ENCODE peak calls at places on chromosomes 3 and 15, in eight cellular contexts. One of them, this sample, is unnamed.

GRCh38 chr3:159273070-159273469 is 471.2 kb downstream of the MFSD1 start:
- DNase-seq in Peyer's patch: no peak
- DNase-seq in fibroblast of villous mesenchyme: no peak
- DNase-seq in heart right ventricle: no peak
- DNase-seq in cardiac fibroblast: no peak
- DNase-seq in brain microvascular endothelial cell: no peak
- DNase-seq in AG04450: no peak
- DNase-seq in BJ: no peak
- DNase-seq in this sample: no peak

GRCh38 chr3:65996605-65997004 is 42.1 kb downstream of the MAGI1 start:
- DNase-seq in fibroblast of villous mesenchyme: no peak
- DNase-seq in heart right ventricle: no peak
- DNase-seq in BJ: no peak
- DNase-seq in Peyer's patch: no peak
- DNase-seq in cardiac fibroblast: peak
- DNase-seq in brain microvascular endothelial cell: peak
- DNase-seq in AG04450: no peak
- DNase-seq in this sample: no peak

GRCh38 chr15:70765504-70766281 is 2.3 kb upstream of the UACA start:
- DNase-seq in Peyer's patch: no peak
- DNase-seq in AG04450: no peak
- DNase-seq in BJ: peak
- DNase-seq in heart right ventricle: no peak
- DNase-seq in cardiac fibroblast: peak
- DNase-seq in fibroblast of villous mesenchyme: peak
- DNase-seq in brain microvascular endothelial cell: peak
- DNase-seq in this sample: peak

GRCh38 chr15:25060472-25060803 is 105.7 kb downstream of the SNRPN start:
- DNase-seq in brain microvascular endothelial cell: no peak
- DNase-seq in BJ: no peak
- DNase-seq in AG04450: no peak
- DNase-seq in Peyer's patch: peak
- DNase-seq in fibroblast of villous mesenchyme: no peak
- DNase-seq in heart right ventricle: no peak
- DNase-seq in cardiac fibroblast: no peak
- DNase-seq in this sample: no peak

GRCh38 chr3:47912006-47912504 is 104.2 kb downstream of the MAP4 start:
- DNase-seq in cardiac fibroblast: peak
- DNase-seq in brain microvascular endothelial cell: peak
- DNase-seq in fibroblast of villous mesenchyme: no peak
- DNase-seq in Peyer's patch: no peak
- DNase-seq in heart right ventricle: no peak
- DNase-seq in AG04450: no peak
- DNase-seq in BJ: no peak
- DNase-seq in this sample: peak

GRCh38 chr3:172342097-172342659 is 106.1 kb downstream of the GHSR start:
- DNase-seq in BJ: no peak
- DNase-seq in AG04450: no peak
- DNase-seq in fibroblast of villous mesenchyme: no peak
- DNase-seq in brain microvascular endothelial cell: no peak
- DNase-seq in Peyer's patch: no peak
- DNase-seq in heart right ventricle: no peak
- DNase-seq in cardiac fibroblast: no peak
- DNase-seq in this sample: no peak

GRCh38 chr3:145006291-145006690 is 1034.7 kb downstream of the DIPK2A start:
- DNase-seq in Peyer's patch: no peak
- DNase-seq in fibroblast of villous mesenchyme: peak
- DNase-seq in brain microvascular endothelial cell: no peak
- DNase-seq in AG04450: no peak
- DNase-seq in heart right ventricle: no peak
- DNase-seq in BJ: no peak
- DNase-seq in cardiac fibroblast: no peak
- DNase-seq in this sample: no peak

GRCh38 chr3:41679412-41679811 is 282.5 kb downstream of the ULK4 start:
- DNase-seq in cardiac fibroblast: no peak
- DNase-seq in Peyer's patch: no peak
- DNase-seq in BJ: no peak
- DNase-seq in brain microvascular endothelial cell: no peak
- DNase-seq in AG04450: peak
- DNase-seq in heart right ventricle: no peak
- DNase-seq in fibroblast of villous mesenchyme: peak
- DNase-seq in this sample: peak

GRCh38 chr3:125143538-125143937 is 69.0 kb downstream of the SLC12A8 start:
- DNase-seq in BJ: no peak
- DNase-seq in brain microvascular endothelial cell: no peak
- DNase-seq in heart right ventricle: no peak
- DNase-seq in cardiac fibroblast: no peak
- DNase-seq in fibroblast of villous mesenchyme: no peak
- DNase-seq in Peyer's patch: no peak
- DNase-seq in AG04450: no peak
- DNase-seq in this sample: no peak

GRCh38 chr3:125140011-125140813 is 72.3 kb downstream of the SLC12A8 start:
- DNase-seq in brain microvascular endothelial cell: peak
- DNase-seq in heart right ventricle: no peak
- DNase-seq in BJ: peak
- DNase-seq in Peyer's patch: no peak
- DNase-seq in cardiac fibroblast: peak
- DNase-seq in AG04450: no peak
- DNase-seq in fibroblast of villous mesenchyme: peak
- DNase-seq in this sample: no peak

GRCh38 chr3:125140817-125141595 is 71.5 kb downstream of the SLC12A8 start:
- DNase-seq in heart right ventricle: peak
- DNase-seq in AG04450: no peak
- DNase-seq in Peyer's patch: no peak
- DNase-seq in cardiac fibroblast: peak
- DNase-seq in BJ: no peak
- DNase-seq in brain microvascular endothelial cell: no peak
- DNase-seq in fibroblast of villous mesenchyme: peak
- DNase-seq in this sample: no peak

GRCh38 chr3:125142418-125142778 is 70.2 kb downstream of the SLC12A8 start:
- DNase-seq in brain microvascular endothelial cell: no peak
- DNase-seq in heart right ventricle: no peak
- DNase-seq in fibroblast of villous mesenchyme: no peak
- DNase-seq in AG04450: no peak
- DNase-seq in BJ: no peak
- DNase-seq in cardiac fibroblast: no peak
- DNase-seq in Peyer's patch: no peak
- DNase-seq in this sample: no peak

DNA sequence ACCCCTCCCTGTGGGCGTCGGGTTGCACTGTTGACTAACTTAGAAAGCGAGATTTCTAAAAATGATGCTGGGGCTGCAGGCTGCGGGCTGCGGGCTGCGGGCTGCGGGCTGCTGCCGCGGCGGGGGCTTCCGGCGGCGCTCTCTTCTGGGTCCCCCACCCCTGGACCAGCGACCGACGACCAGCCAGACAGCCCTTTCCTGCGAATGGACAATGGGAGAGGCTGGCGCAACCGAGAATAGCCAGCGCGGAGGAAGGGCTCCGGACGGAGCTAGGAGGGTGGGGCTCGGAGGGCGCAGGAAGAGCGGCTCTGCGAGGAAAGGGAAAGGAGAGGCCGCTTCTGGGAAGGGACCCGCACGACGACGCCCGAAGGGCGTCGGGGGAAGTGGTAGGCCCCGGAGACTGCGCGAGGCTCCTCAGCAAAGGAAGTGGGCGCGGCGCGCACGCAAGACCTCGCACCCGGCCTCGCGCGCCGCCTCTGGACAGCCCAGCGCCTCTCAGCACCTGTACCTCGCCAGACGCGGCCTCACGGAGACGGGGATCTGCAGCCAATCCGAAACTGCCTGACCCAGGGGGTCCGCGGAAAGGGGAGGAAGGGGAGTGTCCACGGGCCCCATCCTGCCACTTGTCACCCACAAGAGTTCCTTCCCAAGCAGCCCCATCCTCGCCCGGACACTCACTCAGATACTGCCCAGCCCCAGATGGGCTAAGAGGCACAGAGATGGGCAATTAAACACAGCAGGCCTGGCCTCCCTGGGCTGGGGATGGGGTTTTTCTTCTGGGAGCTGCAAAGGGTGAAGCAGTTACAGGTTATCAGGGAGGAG is 70.7 kb downstream of the SLC12A8 start:
- DNase-seq in AG04450: no peak
- DNase-seq in fibroblast of villous mesenchyme: peak
- DNase-seq in heart right ventricle: peak
- DNase-seq in brain microvascular endothelial cell: no peak
- DNase-seq in Peyer's patch: peak
- DNase-seq in cardiac fibroblast: peak
- DNase-seq in BJ: no peak
- DNase-seq in this sample: no peak
- H3K4me3 ChIP-seq in AG04450: peak
- H3K4me3 ChIP-seq in fibroblast of villous mesenchyme: peak
- H3K4me3 ChIP-seq in heart right ventricle: peak
- H3K4me3 ChIP-seq in brain microvascular endothelial cell: peak
- H3K4me3 ChIP-seq in Peyer's patch: peak
- H3K4me3 ChIP-seq in cardiac fibroblast: peak
- H3K4me3 ChIP-seq in BJ: peak
- H3K4me3 ChIP-seq in this sample: peak

GRCh38 chr15:59300618-59301139 is 72.0 kb downstream of the MYO1E start:
- DNase-seq in Peyer's patch: peak
- DNase-seq in cardiac fibroblast: no peak
- DNase-seq in BJ: no peak
- DNase-seq in fibroblast of villous mesenchyme: no peak
- DNase-seq in heart right ventricle: no peak
- DNase-seq in brain microvascular endothelial cell: no peak
- DNase-seq in AG04450: no peak
- DNase-seq in this sample: no peak

GRCh38 chr15:59298255-59298856 is 74.3 kb downstream of the MYO1E start:
- DNase-seq in BJ: no peak
- DNase-seq in heart right ventricle: no peak
- DNase-seq in AG04450: no peak
- DNase-seq in fibroblast of villous mesenchyme: no peak
- DNase-seq in Peyer's patch: no peak
- DNase-seq in cardiac fibroblast: peak
- DNase-seq in brain microvascular endothelial cell: no peak
- DNase-seq in this sample: peak

GRCh38 chr15:59301527-59301926 is 71.1 kb downstream of the MYO1E start:
- DNase-seq in brain microvascular endothelial cell: no peak
- DNase-seq in fibroblast of villous mesenchyme: no peak
- DNase-seq in Peyer's patch: peak
- DNase-seq in BJ: no peak
- DNase-seq in cardiac fibroblast: no peak
- DNase-seq in heart right ventricle: no peak
- DNase-seq in AG04450: no peak
- DNase-seq in this sample: no peak

GRCh38 chr15:59298876-59299275 is 73.8 kb downstream of the MYO1E start:
- DNase-seq in fibroblast of villous mesenchyme: no peak
- DNase-seq in heart right ventricle: no peak
- DNase-seq in cardiac fibroblast: no peak
- DNase-seq in AG04450: no peak
- DNase-seq in Peyer's patch: no peak
- DNase-seq in brain microvascular endothelial cell: no peak
- DNase-seq in BJ: no peak
- DNase-seq in this sample: no peak

DNA sequence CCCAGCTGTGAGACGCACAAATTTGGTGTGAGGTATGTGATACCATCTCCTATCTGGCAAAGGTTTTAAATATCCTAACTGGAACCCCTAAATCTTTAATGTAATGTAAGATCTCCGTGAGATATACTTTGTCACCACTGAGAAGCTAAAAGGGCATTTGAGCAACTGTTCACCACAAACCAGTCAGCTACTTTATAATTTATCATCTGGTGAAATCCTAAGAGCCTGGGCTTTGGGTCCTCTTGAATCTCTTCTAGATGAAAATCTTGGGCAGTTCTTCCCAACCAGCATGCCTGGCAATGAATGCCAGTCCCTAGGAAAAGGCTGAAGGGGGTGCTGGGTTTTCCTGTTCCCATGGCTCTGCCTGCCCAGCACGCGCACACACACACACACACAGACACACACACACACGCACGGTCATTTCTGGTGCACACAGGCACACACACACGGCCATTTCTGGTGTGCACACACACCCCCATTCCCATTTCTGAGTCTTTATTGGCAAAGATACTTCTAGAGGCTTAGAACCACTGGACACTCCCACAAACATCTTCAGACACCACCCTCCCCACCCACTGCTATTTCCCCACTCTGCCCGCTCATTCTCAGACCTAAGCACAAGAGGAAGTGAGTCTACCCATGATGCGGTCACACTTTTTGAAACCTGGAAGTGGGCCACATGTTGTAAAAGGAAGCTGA is 72.6 kb downstream of the MYO1E start:
- DNase-seq in fibroblast of villous mesenchyme: peak
- DNase-seq in brain microvascular endothelial cell: peak
- DNase-seq in heart right ventricle: peak
- DNase-seq in AG04450: peak
- DNase-seq in cardiac fibroblast: peak
- DNase-seq in Peyer's patch: peak
- DNase-seq in BJ: peak
- DNase-seq in this sample: peak
- H3K4me3 ChIP-seq in fibroblast of villous mesenchyme: no peak
- H3K4me3 ChIP-seq in brain microvascular endothelial cell: no peak
- H3K4me3 ChIP-seq in heart right ventricle: peak
- H3K4me3 ChIP-seq in AG04450: no peak
- H3K4me3 ChIP-seq in cardiac fibroblast: no peak
- H3K4me3 ChIP-seq in Peyer's patch: peak
- H3K4me3 ChIP-seq in BJ: no peak
- H3K4me3 ChIP-seq in this sample: no peak

DNA sequence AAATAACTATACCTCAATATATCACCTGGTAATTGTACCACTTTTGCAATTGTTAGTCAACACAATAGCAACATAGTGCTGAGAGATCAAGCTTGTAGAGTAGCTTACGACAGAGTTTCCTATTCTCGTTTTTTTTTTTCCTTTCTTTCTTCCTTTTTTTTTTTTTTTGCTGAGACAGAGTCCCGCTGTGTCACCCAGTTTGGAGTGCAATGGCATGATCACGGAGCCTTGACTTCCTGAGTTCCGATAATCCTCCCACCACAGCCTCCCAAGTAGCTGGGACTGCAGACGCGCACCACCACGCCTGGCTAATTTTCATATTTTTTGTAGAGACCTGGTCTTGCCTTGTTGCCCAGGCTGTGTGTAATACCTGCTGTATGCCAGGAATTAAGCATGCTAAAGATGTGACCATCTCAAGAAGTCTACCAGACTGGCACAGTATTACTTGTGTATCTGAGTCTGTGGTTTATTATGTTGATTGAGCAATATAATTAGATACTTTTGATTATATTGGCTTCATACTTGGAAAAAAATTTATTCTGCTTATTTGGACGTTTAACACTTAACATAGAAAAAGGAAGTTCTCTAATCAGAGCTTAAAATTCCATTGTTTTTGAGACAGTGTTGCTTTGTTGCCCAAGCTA is 3.0 kb downstream of the SELENOT start:
- DNase-seq in AG04450: no peak
- DNase-seq in heart right ventricle: no peak
- DNase-seq in fibroblast of villous mesenchyme: no peak
- DNase-seq in Peyer's patch: no peak
- DNase-seq in brain microvascular endothelial cell: no peak
- DNase-seq in cardiac fibroblast: no peak
- DNase-seq in BJ: no peak
- DNase-seq in this sample: no peak
- H3K4me3 ChIP-seq in AG04450: no peak
- H3K4me3 ChIP-seq in heart right ventricle: no peak
- H3K4me3 ChIP-seq in fibroblast of villous mesenchyme: no peak
- H3K4me3 ChIP-seq in Peyer's patch: no peak
- H3K4me3 ChIP-seq in brain microvascular endothelial cell: no peak
- H3K4me3 ChIP-seq in cardiac fibroblast: no peak
- H3K4me3 ChIP-seq in BJ: no peak
- H3K4me3 ChIP-seq in this sample: no peak

DNA sequence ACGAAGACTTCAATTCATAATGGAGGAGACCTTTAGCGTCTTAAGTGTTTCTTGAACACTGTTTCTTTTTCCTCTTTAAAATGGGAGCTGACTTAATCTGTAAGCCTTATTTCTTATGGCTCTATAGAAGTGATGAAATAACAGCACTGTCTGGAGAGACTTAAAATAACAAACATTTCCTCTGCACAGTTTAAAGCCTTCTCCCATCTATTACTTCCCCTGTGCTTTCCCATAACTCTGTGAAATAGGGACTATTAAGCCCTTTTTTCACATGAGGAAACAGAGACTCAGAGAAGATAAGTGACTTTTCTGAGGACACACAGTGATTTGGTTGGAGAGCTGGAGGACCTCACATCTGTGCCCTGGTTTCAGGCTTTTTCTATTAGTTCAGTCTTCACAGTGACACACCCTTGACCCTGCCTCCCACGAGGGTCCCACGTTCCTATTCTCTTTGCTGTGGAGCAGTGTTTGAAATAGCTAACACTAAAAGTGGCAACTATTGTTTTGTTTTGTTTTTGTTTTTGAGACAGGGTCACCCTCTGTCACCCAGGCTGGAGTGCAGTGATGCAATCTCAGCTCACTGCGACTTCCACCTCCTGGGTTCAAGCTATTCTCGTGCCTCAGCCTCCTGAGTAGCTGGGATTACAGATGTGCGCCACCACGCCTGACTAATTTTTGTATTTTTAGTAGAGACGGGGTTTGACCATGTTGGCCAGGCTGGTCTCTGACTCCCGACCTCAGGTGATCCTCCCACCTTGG is 82.9 kb downstream of the ST6GAL1 start:
- DNase-seq in BJ: no peak
- DNase-seq in fibroblast of villous mesenchyme: peak
- DNase-seq in Peyer's patch: no peak
- DNase-seq in AG04450: no peak
- DNase-seq in heart right ventricle: no peak
- DNase-seq in brain microvascular endothelial cell: no peak
- DNase-seq in cardiac fibroblast: peak
- DNase-seq in this sample: no peak
- H3K4me3 ChIP-seq in BJ: no peak
- H3K4me3 ChIP-seq in fibroblast of villous mesenchyme: no peak
- H3K4me3 ChIP-seq in Peyer's patch: no peak
- H3K4me3 ChIP-seq in AG04450: no peak
- H3K4me3 ChIP-seq in heart right ventricle: no peak
- H3K4me3 ChIP-seq in brain microvascular endothelial cell: no peak
- H3K4me3 ChIP-seq in cardiac fibroblast: no peak
- H3K4me3 ChIP-seq in this sample: no peak